ENCODE peak calls at places on chromosomes 5 and 9, in six cellular contexts. U is effector memory CD4-positive, alpha-beta T cell; D is NCI-H446 treated with DMSO at 0.1 percent for 48 hours; Q is HCT116; Z is NCI-H187 treated with DMSO at 0.1 percent for 48 hours; V is A172. G is an unnamed sample.

GRCh38 chr9:93860694-93861658 is 94.2 kb downstream of the BARX1 start:
- DNase-seq in U (no peak), D (no peak), Q (no peak), Z (no peak), V (no peak), G (no peak)

GRCh38 chr9:131593255-131593820 is 48.0 kb downstream of the PRRT1B start:
- DNase-seq in U (no peak), D (no peak), Q (no peak), Z (no peak), V (peak), G (no peak)

GRCh38 chr9:97555164-97555563 is 53.7 kb downstream of the TMOD1 start:
- DNase-seq in U (no peak), D (no peak), Q (no peak), Z (no peak), V (no peak), G (peak)

GRCh38 chr5:87155076-87155475 is 112.6 kb upstream of the RASA1 start:
- DNase-seq in U (no peak), D (no peak), Q (no peak), Z (no peak), V (no peak), G (no peak)

GRCh38 chr9:132006657-132007370 is 72.9 kb downstream of the MED27 start:
- DNase-seq in U (no peak), D (peak), Q (no peak), Z (peak), V (no peak), G (peak)

GRCh38 chr5:174335682-174336364 is 290.3 kb downstream of the NSG2 start:
- DNase-seq in U (no peak), D (no peak), Q (no peak), Z (no peak), V (peak), G (no peak)

GRCh38 chr9:97561501-97561900 is 60.0 kb downstream of the TMOD1 start:
- DNase-seq in U (no peak), D (no peak), Q (no peak), Z (no peak), V (no peak), G (no peak)

GRCh38 chr5:143309661-143310431 is 93.6 kb downstream of the NR3C1 start:
- DNase-seq in U (no peak), D (no peak), Q (no peak), Z (no peak), V (no peak), G (peak)

GRCh38 chr9:119853126-119853525 is 483.9 kb upstream of the BRINP1 start:
- DNase-seq in U (no peak), D (no peak), Q (no peak), Z (no peak), V (no peak), G (no peak)

GRCh38 chr9:112247090-112247489 is 72.0 kb upstream of the SUSD1 start:
- DNase-seq in U (no peak), D (no peak), Q (no peak), Z (no peak), V (no peak), G (no peak)

GRCh38 chr5:136212252-136212721 is 19.3 kb upstream of the SMIM32 start:
- DNase-seq in U (peak), D (no peak), Q (peak), Z (peak), V (peak), G (peak)

GRCh38 chr9:113238859-113239231 is 17.5 kb downstream of the SLC31A1 start:
- DNase-seq in U (no peak), D (no peak), Q (no peak), Z (no peak), V (no peak), G (peak)

GRCh38 chr5:125558466-125558865 is 812.0 kb upstream of the ZNF608 start:
- DNase-seq in U (no peak), D (no peak), Q (no peak), Z (no peak), V (no peak), G (peak)

GRCh38 chr5:52849544-52849943 is 61.8 kb downstream of the ITGA1 start:
- DNase-seq in U (no peak), D (no peak), Q (no peak), Z (no peak), V (no peak), G (no peak)

GRCh38 chr9:7121055-7121454 is 363.3 kb downstream of the KDM4C start:
- DNase-seq in U (no peak), D (no peak), Q (no peak), Z (no peak), V (no peak), G (no peak)

GRCh38 chr5:72178910-72179815 is 71.9 kb downstream of the MAP1B start:
- DNase-seq in U (no peak), D (peak), Q (peak), Z (no peak), V (peak), G (peak)

GRCh38 chr9:137970098-137970497 is 92.5 kb downstream of the CACNA1B start:
- DNase-seq in U (no peak), D (no peak), Q (no peak), Z (no peak), V (no peak), G (no peak)